ENCODE peak calls at places on chromosomes 1 and 21, in seven cellular contexts. E, I, J, Y, S, B and X are unnamed samples.

GRCh38 chr1:53893999-53894636 is at the start of gene DIO1:
- DNase-seq in S (no peak), B (no peak), I (no peak), Y (no peak), J (no peak), E (no peak), X (no peak)

GRCh38 chr1:34781844-34782391 is 904 bp downstream of the GJB3 start:
- DNase-seq in E (no peak), J (no peak), S (peak; percentile 40), I (no peak), Y (no peak), B (no peak), X (no peak)

GRCh38 chr1:12415239-12415543 is 185.4 kb downstream of the VPS13D start:
- DNase-seq in S (no peak), E (no peak), J (peak; percentile 68), B (peak; percentile 10), I (no peak), Y (no peak), X (no peak)

GRCh38 chr1:214281030-214281901 is at the start of gene SMYD2:
- DNase-seq in I (peak; percentile 43), B (peak; percentile 64), E (peak; percentile 53), Y (peak; percentile 61), S (peak; percentile 78), J (peak; percentile 35), X (no peak)

GRCh38 chr1:24963099-24963872 is 33.2 kb upstream of the RUNX3 start:
- DNase-seq in S (peak; percentile 59), Y (no peak), I (no peak), E (no peak), B (no peak), J (no peak), X (no peak)

GRCh38 chr1:216580538-216581057 is 142.6 kb downstream of the ESRRG start:
- DNase-seq in Y (no peak), E (no peak), J (no peak), B (no peak), I (no peak), S (no peak), X (no peak)

GRCh38 chr1:200891774-200892157 is 2.9 kb upstream of the INAVA start:
- DNase-seq in E (no peak), I (no peak), J (no peak), Y (no peak), B (no peak), S (peak; percentile 40), X (no peak)

GRCh38 chr1:67830226-67830625 is 3.0 kb downstream of the GNG12 start:
- DNase-seq in J (peak; percentile 51), B (peak; percentile 54), Y (no peak), E (no peak), S (no peak), I (no peak), X (no peak)

GRCh38 chr1:8015809-8016165 is 10.3 kb downstream of the ERRFI1 start:
- DNase-seq in B (peak; percentile 68), J (peak; percentile 73), S (peak; percentile 79), Y (peak; percentile 46), I (no peak), E (no peak), X (no peak)

GRCh38 chr1:218274551-218274950 is 10.5 kb upstream of the RRP15 start:
- DNase-seq in B (no peak), I (no peak), S (no peak), E (no peak), Y (no peak), J (no peak), X (no peak)

GRCh38 chr1:230781596-230781995 is 34.4 kb downstream of the CAPN9 start:
- DNase-seq in Y (no peak), I (no peak), J (peak; percentile 22), B (peak; percentile 28), E (no peak), S (no peak), X (no peak)

GRCh38 chr21:46046471-46046870 is 51.4 kb upstream of the COL6A2 start:
- DNase-seq in S (peak; percentile 60), I (peak; percentile 10), Y (no peak), B (no peak), E (no peak), J (no peak), X (peak; percentile 18)

DNA sequence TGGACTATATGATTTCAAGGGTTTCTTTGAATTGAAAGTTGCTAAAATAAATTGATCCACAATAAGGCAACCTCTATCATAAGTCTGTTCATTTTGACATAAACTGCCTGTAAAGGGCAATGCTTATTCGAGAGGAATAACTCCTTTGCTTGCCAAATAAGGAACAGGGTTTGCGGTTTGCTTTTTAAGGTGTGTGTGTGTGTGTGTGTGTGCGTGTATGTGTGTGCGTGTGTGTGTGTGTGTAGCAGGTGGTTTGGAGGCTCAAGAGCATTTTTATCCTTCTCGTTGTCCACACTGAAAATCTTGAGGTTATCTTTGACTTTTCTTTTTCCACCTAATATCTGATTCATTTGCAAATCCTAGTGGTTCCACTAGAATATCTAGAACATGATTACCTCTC is 13.1 kb upstream of the NGF start:
- DNase-seq in J (no peak), B (no peak), I (no peak), E (no peak), Y (no peak), S (no peak), X (no peak)
- TF ChIP-seq CTCF in J (no peak), B (no peak), I (no peak), E (no peak), Y (no peak), S (no peak), X (no peak)

GRCh38 chr21:16279658-16280581 is 550.1 kb downstream of the USP25 start:
- DNase-seq in J (peak; percentile 61), E (no peak), I (no peak), B (peak; percentile 80), S (peak; percentile 75), Y (peak; percentile 30), X (no peak)
- TF ChIP-seq CTCF in J (no peak), E (no peak), I (no peak), B (no peak), S (no peak), Y (no peak), X (no peak)

GRCh38 chr1:10834770-10835412 is 38.4 kb upstream of the CASZ1 start:
- DNase-seq in Y (no peak), J (no peak), B (no peak), I (no peak), S (no peak), E (no peak), X (no peak)

GRCh38 chr1:10836726-10837125 is 40.3 kb upstream of the CASZ1 start:
- DNase-seq in E (no peak), B (no peak), J (no peak), Y (no peak), I (no peak), S (no peak), X (no peak)

GRCh38 chr1:10838541-10838940 is 42.1 kb upstream of the CASZ1 start:
- DNase-seq in Y (no peak), J (no peak), E (no peak), S (no peak), I (no peak), B (no peak), X (no peak)

GRCh38 chr1:10833630-10834557 is 37.4 kb upstream of the CASZ1 start:
- DNase-seq in I (no peak), Y (no peak), B (no peak), J (peak; percentile 6), S (no peak), E (peak; percentile 22), X (no peak)

GRCh38 chr1:10835423-10836421 is 39.3 kb upstream of the CASZ1 start:
- DNase-seq in I (no peak), B (peak; percentile 66), J (peak; percentile 14), Y (peak; percentile 59), S (no peak), E (no peak), X (no peak)
- TF ChIP-seq CTCF in I (no peak), B (no peak), J (no peak), Y (no peak), S (no peak), E (no peak), X (no peak)

GRCh38 chr1:245084551-245084950 is 70.2 kb upstream of the KIF26B start:
- DNase-seq in I (no peak), E (no peak), B (peak; percentile 72), S (no peak), J (peak; percentile 35), Y (no peak), X (no peak)

GRCh38 chr1:245074232-245074747 is 80.5 kb upstream of the KIF26B start:
- DNase-seq in J (no peak), B (peak; percentile 66), Y (no peak), S (no peak), I (no peak), E (no peak), X (no peak)

GRCh38 chr1:245074898-245075297 is 79.9 kb upstream of the KIF26B start:
- DNase-seq in Y (no peak), E (no peak), I (no peak), B (no peak), J (no peak), S (no peak), X (no peak)

DNA sequence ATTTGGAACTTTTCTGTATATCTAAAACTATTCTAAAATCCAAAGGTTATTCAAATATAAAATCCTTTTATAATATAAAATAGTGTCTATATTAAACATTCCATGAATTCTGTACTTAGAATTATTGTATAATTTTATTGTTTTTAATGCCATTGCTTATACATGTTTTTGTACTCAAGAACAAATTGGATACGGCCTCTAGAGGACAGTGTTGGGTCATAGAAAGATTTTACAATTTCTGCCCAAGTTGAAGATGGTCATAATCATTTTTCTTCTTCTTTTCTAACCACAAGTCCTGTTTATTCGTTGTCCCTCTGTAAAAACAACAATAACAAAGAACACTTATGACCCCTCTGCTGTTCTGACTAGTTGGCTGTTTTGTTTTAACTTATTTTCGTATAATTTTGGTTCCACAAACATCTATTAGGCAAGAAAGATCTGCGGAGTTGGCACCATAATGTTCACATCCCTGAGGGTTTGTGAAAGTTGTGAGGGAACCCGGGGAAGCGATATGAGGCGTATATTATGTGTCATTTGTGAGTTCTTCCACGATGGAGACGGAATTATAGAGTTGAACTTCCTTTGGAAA is 75.7 kb upstream of the KIF26B start:
- DNase-seq in B (peak; percentile 52), I (no peak), S (no peak), E (peak; percentile 18), Y (no peak), J (peak; percentile 79), X (no peak)
- TF ChIP-seq CTCF in B (peak; percentile 64), I (no peak), S (no peak), E (peak; percentile 88), Y (peak; percentile 29), J (peak; percentile 95), X (no peak)

GRCh38 chr1:213179784-213180183 is 128.7 kb downstream of the RPS6KC1 start:
- DNase-seq in I (no peak), E (no peak), J (no peak), S (no peak), Y (no peak), B (no peak), X (no peak)
- TF ChIP-seq CTCF in I (no peak), E (no peak), J (no peak), S (no peak), Y (no peak), B (no peak), X (no peak)